ENCODE peak calls at places on chromosome 4, in five cellular contexts. W, Y, F, X and I are unnamed samples.

GRCh38 chr4:32884198-32884597 is 2164.0 kb downstream of the PCDH7 start:
- DNase-seq in X (no peak), W (no peak), Y (no peak), F (no peak), I (no peak)

GRCh38 chr4:42570221-42570620 is 86.7 kb downstream of the ATP8A1 start:
- DNase-seq in F (no peak), Y (no peak), X (no peak), W (no peak), I (peak)

GRCh38 chr4:33316033-33316432 is 2595.9 kb downstream of the PCDH7 start:
- DNase-seq in F (no peak), Y (no peak), X (no peak), W (no peak), I (no peak)

GRCh38 chr4:16642897-16643296 is 255.5 kb downstream of the LDB2 start:
- DNase-seq in X (no peak), W (no peak), F (no peak), Y (no peak), I (no peak)

GRCh38 chr4:16443504-16444088 is 217.3 kb upstream of the TAPT1 start:
- DNase-seq in W (no peak), Y (no peak), X (no peak), F (no peak), I (no peak)

GRCh38 chr4:150261571-150261970 is 183.3 kb downstream of the DCLK2 start:
- DNase-seq in X (no peak), F (no peak), Y (no peak), W (no peak), I (no peak)

GRCh38 chr4:128862608-128863313 is 53.3 kb downstream of the JADE1 start:
- DNase-seq in Y (peak), F (no peak), W (no peak), X (no peak), I (no peak)

GRCh38 chr4:26731342-26731741 is 129.3 kb upstream of the STIM2 start:
- DNase-seq in W (no peak), Y (no peak), X (no peak), F (no peak), I (no peak)

GRCh38 chr4:15149842-15150592 is 147.7 kb downstream of the CPEB2 start:
- DNase-seq in Y (no peak), X (no peak), F (peak), W (peak), I (peak)

GRCh38 chr4:126065016-126065415 is 750.3 kb downstream of the FAT4 start:
- DNase-seq in X (no peak), F (no peak), Y (no peak), W (no peak), I (no peak)

GRCh38 chr4:184424993-184425758 is 49.2 kb downstream of the IRF2 start:
- DNase-seq in X (peak), F (no peak), W (peak), Y (no peak), I (no peak)

GRCh38 chr4:120918788-120919187 is 3.7 kb downstream of the PRDM5 start:
- DNase-seq in X (no peak), W (no peak), Y (no peak), F (no peak), I (peak)

GRCh38 chr4:6576512-6576911 is 1.5 kb downstream of the MAN2B2 start:
- DNase-seq in Y (no peak), X (peak), F (no peak), W (no peak), I (no peak)

GRCh38 chr4:147491076-147491475 is 10.2 kb downstream of the EDNRA start:
- DNase-seq in W (no peak), F (no peak), Y (no peak), X (no peak), I (no peak)

GRCh38 chr4:177419416-177419815 is 22.8 kb downstream of the AGA start:
- DNase-seq in Y (no peak), F (no peak), X (no peak), W (no peak), I (no peak)

GRCh38 chr4:8381814-8382581 is 58.5 kb downstream of the ACOX3 start:
- DNase-seq in W (no peak), X (no peak), F (no peak), Y (no peak), I (no peak)

GRCh38 chr4:15906024-15906443 is 32.5 kb downstream of the FGFBP1 start:
- DNase-seq in F (peak), Y (no peak), W (no peak), X (peak), I (peak)

GRCh38 chr4:126701756-126702155 is 931.0 kb upstream of the INTU start:
- DNase-seq in X (no peak), W (no peak), F (no peak), Y (no peak), I (no peak)

GRCh38 chr4:8255698-8256441 is 13.7 kb upstream of the HTRA3 start:
- DNase-seq in F (no peak), Y (no peak), W (no peak), X (no peak), I (no peak)